ENCODE peak calls at places on chromosomes 6 and 20, in four cellular contexts. U, L, O and B are unnamed samples. For H3K4me1, the result is how much of the 10 kb centered on the place peaks cover.

GRCh38 chr6:33211136-33211535 is 2.8 kb downstream of the RING1 start:
- DNase-seq in U (no peak), L (peak), O (no peak), B (no peak)

GRCh38 chr20:17262786-17263185 is 35.9 kb downstream of the PCSK2 start:
- DNase-seq in U (no peak), L (no peak), O (no peak), B (no peak)

GRCh38 chr6:7836371-7837026 is 74.1 kb downstream of the TXNDC5 start:
- DNase-seq in U (no peak), L (no peak), O (no peak), B (no peak)

GRCh38 chr6:127434651-127435050 is 24.5 kb downstream of the KIAA0408 start:
- DNase-seq in U (no peak), L (no peak), O (no peak), B (no peak)

GRCh38 chr6:169854813-169855212 is 103.4 kb downstream of the ERMARD start:
- DNase-seq in U (no peak), L (no peak), O (no peak), B (no peak)

GRCh38 chr6:135568366-135568765 is 70.8 kb upstream of the AHI1 start:
- DNase-seq in U (peak), L (peak), O (peak), B (peak)

GRCh38 chr20:44916586-44916985 is 6.7 kb downstream of the PABPC1L start:
- DNase-seq in U (no peak), L (no peak), O (no peak), B (no peak)

GRCh38 chr6:143634486-143634885 is 43.3 kb upstream of the PHACTR2 start:
- DNase-seq in U (no peak), L (no peak), O (no peak), B (no peak)

GRCh38 chr20:39282619-39283092 is 320.5 kb downstream of the DHX35 start:
- DNase-seq in U (no peak), L (no peak), O (no peak), B (peak)

GRCh38 chr6:10042280-10042679 is 372.6 kb downstream of the TFAP2A start:
- DNase-seq in U (no peak), L (no peak), O (no peak), B (no peak)

GRCh38 chr6:167030222-167031072 is 31.2 kb downstream of the CEP43 start:
- DNase-seq in U (no peak), L (no peak), O (no peak), B (no peak)

GRCh38 chr6:101613556-101613955 is 220.0 kb downstream of the GRIK2 start:
- DNase-seq in U (no peak), L (no peak), O (no peak), B (no peak)

GRCh38 chr6:139175389-139175788 is 40.5 kb downstream of the HECA start:
- DNase-seq in U (no peak), L (no peak), O (no peak), B (no peak)

GRCh38 chr20:38246357-38247165 is 14.0 kb downstream of the KIAA1755 start:
- DNase-seq in U (no peak), L (peak), O (peak), B (no peak)

GRCh38 chr20:63574156-63574828 is at the start of gene HELZ2:
- DNase-seq in U (peak), L (peak), O (peak), B (peak)
- TF ChIP-seq POLR2A in U (no peak), L (peak), O (no peak), B (peak)

GRCh38 chr20:56420940-56421688 is 9.1 kb downstream of the CASS4 start:
- DNase-seq in U (no peak), L (no peak), O (no peak), B (no peak)
- H3K4me1 ChIP-seq in U (under half), L (under half), O (under half), B (under half)

GRCh38 chr6:108582618-108583017 is 21.9 kb downstream of the FOXO3 start:
- DNase-seq in U (no peak), L (no peak), O (no peak), B (no peak)
- H3K27ac ChIP-seq in U (no peak), L (peak), O (no peak), B (peak)

DNA sequence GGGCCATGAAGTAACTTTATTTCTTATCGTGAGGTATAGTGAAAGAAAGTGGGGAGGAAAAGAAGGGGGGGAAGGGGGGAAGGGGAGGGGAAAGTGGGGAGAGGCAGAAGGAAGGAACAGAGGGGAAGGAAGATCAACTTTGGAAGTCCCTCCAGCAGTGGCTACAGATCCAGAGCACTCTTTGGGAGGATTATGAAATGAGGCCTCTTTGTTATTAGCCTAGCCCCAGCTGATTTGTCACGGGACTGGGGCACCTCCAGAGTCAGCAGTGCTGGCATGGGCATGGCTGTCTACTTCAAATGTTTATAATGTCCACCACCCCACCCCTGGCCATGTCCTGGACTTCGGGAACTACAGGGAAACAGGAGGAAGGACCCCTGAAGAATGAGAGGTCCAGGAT is 7.6 kb downstream of the MOCS1 start:
- DNase-seq in U (no peak), L (no peak), O (no peak), B (no peak)
- TF ChIP-seq POLR2A in U (no peak), L (no peak), O (no peak), B (no peak)

DNA sequence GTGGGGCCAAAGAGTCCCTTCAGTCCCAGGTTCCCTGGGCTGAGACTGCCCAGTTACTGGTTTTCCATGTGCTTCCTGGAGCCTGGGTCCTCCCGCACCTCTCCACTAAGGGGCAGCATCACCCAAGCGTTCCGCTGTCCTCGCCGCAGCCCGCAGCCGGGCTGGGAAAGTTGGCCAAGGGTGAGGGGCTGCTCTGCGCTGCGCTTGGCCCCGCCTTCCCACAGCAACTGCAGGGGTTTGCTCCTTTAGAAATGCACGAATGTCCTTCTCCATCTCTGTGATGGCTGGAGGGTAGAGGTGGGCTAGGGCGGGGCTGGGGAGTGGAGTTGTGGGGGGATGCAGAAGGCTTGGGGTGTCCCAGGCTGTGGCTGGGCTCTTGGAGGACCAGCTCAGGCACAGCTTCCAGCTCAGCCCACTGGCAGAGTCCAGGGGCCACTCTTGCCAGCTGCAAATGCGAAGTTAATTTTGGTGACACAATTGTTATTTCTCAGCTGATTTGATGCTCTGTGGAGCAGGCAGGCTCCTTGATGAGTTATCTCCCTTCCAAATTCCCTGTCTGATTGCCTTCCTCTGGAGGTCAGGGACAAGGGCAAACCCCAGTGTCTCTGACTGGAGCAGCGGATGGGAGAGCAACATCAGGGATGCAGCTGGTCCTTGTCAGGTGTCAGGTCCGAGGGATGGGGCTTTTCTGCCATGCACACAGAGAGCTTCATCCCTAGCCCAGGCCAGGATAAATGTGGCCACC is 63.2 kb downstream of the NOL4L start:
- DNase-seq in U (peak), L (peak), O (peak), B (peak)
- H3K4me1 ChIP-seq in U (half or more), L (under half), O (under half), B (under half)